ENCODE peak calls at places on chromosomes 5 and 9, in six cellular contexts. Q is activated CD4-positive, alpha-beta T cell treated with anti-CD3 and anti-CD28 coated beads, Interleukin-2, amount 50 U/mL, for 1 hour; D is stimulated activated CD4-positive, alpha-beta T cell treated with anti-CD3 and anti-CD28 coated beads, Interleukin-15, amount 100 ng/mL, for 24 hours; H is GM23248; P is AG04450; S is coronary artery. Z is an unnamed sample.

GRCh38 chr5:147509710-147510651 is at the start of gene DPYSL3:
- DNase-seq in Q (no peak), D (peak; percentile 8), H (peak; percentile 91), P (peak; percentile 41), S (peak; percentile 87), Z (peak; percentile 82)

GRCh38 chr5:107968998-107969397 is 298.3 kb upstream of the EFNA5 start:
- DNase-seq in Q (no peak), D (no peak), H (peak; percentile 72), P (no peak), S (no peak), Z (peak; percentile 10)

GRCh38 chr5:10621837-10622236 is 58.0 kb downstream of the ANKRD33B start:
- DNase-seq in Q (no peak), D (no peak), H (no peak), P (no peak), S (no peak), Z (no peak)

GRCh38 chr5:112388739-112389138 is 30.3 kb downstream of the EPB41L4A start:
- DNase-seq in Q (no peak), D (no peak), H (no peak), P (no peak), S (no peak), Z (no peak)

GRCh38 chr9:130144703-130145102 is 27.5 kb upstream of the NCS1 start:
- DNase-seq in Q (no peak), D (no peak), H (no peak), P (no peak), S (no peak), Z (no peak)

GRCh38 chr5:1502046-1502736 is 21.6 kb downstream of the LPCAT1 start:
- DNase-seq in Q (no peak), D (peak; percentile 48), H (no peak), P (no peak), S (no peak), Z (no peak)

GRCh38 chr9:1120500-1120899 is 70.3 kb downstream of the DMRT2 start:
- DNase-seq in Q (no peak), D (no peak), H (no peak), P (no peak), S (no peak), Z (no peak)

GRCh38 chr9:124812401-124813016 is 35.6 kb downstream of the OLFML2A start:
- DNase-seq in Q (no peak), D (peak; percentile 16), H (peak; percentile 97), P (peak; percentile 95), S (no peak), Z (peak; percentile 79)

GRCh38 chr9:88237454-88238280 is 99.4 kb upstream of the SPATA31C2 start:
- DNase-seq in Q (no peak), D (peak; percentile 42), H (no peak), P (no peak), S (no peak), Z (no peak)

GRCh38 chr5:71633255-71634155 is 46.4 kb downstream of the MCCC2 start:
- DNase-seq in Q (no peak), D (no peak), H (no peak), P (no peak), S (no peak), Z (no peak)

GRCh38 chr5:151110122-151110681 is 29.4 kb upstream of the TNIP1 start:
- DNase-seq in Q (no peak), D (no peak), H (no peak), P (no peak), S (no peak), Z (no peak)

GRCh38 chr5:151222769-151223446 is 984 bp downstream of the CCDC69 start:
- DNase-seq in Q (peak; percentile 43), D (peak; percentile 68), H (no peak), P (no peak), S (no peak), Z (no peak)

GRCh38 chr5:80863708-80864107 is 96.5 kb upstream of the RASGRF2 start:
- DNase-seq in Q (no peak), D (no peak), H (no peak), P (no peak), S (no peak), Z (no peak)

GRCh38 chr9:98370976-98371315 is 115.5 kb upstream of the TBC1D2 start:
- DNase-seq in Q (no peak), D (no peak), H (no peak), P (no peak), S (no peak), Z (no peak)

GRCh38 chr5:71865202-71865601 is 146.1 kb downstream of the CARTPT start:
- DNase-seq in Q (no peak), D (no peak), H (peak; percentile 81), P (peak; percentile 32), S (no peak), Z (peak; percentile 66)

GRCh38 chr9:91395553-91396470 is 27.8 kb downstream of the NFIL3 start:
- DNase-seq in Q (no peak), D (no peak), H (peak; percentile 87), P (peak; percentile 47), S (no peak), Z (peak; percentile 68)

GRCh38 chr5:16265141-16265540 is 85.5 kb upstream of the MARCHF11 start:
- DNase-seq in Q (no peak), D (no peak), H (no peak), P (no peak), S (no peak), Z (no peak)

GRCh38 chr5:125485003-125485641 is 738.7 kb upstream of the ZNF608 start:
- DNase-seq in Q (no peak), D (no peak), H (peak; percentile 99), P (peak; percentile 94), S (no peak), Z (peak; percentile 78)

GRCh38 chr9:107733530-107733907 is 243.9 kb upstream of the KLF4 start:
- DNase-seq in Q (no peak), D (no peak), H (peak; percentile 65), P (no peak), S (peak; percentile 88), Z (peak; percentile 44)